ENCODE peak calls at places on chromosome 21, in four cellular contexts. G is endodermal cell, Q is B cell, S is A549. M is an unnamed sample.

GRCh38 chr21:34702341-34702807 is 33.6 kb downstream of the CLIC6 start:
- DNase-seq in S (no peak), Q (no peak), G (peak), M (no peak)

GRCh38 chr21:35273331-35273730 is 224.2 kb upstream of the RUNX1 start:
- DNase-seq in Q (no peak), G (peak), S (no peak), M (no peak)

GRCh38 chr21:41368361-41369104 is 6.7 kb downstream of the MX2 start:
- DNase-seq in G (no peak), Q (no peak), S (no peak), M (no peak)

GRCh38 chr21:35024475-35024874 is 24.6 kb downstream of the RUNX1 start:
- DNase-seq in Q (no peak), S (no peak), G (no peak), M (no peak)

GRCh38 chr21:15797577-15798363 is 68.0 kb downstream of the USP25 start:
- DNase-seq in G (no peak), Q (no peak), S (no peak), M (no peak)

GRCh38 chr21:14773777-14774345 is 227.7 kb upstream of the SAMSN1 start:
- DNase-seq in S (peak), Q (peak), G (peak), M (peak)

GRCh38 chr21:45264146-45264918 is 23.4 kb downstream of the POFUT2 start:
- DNase-seq in S (no peak), G (peak), Q (peak), M (peak)

GRCh38 chr21:32991299-32991850 is 34.4 kb upstream of the OLIG2 start:
- DNase-seq in S (no peak), Q (no peak), G (no peak), M (no peak)

GRCh38 chr21:19237603-19238002 is 834.0 kb upstream of the TMPRSS15 start:
- DNase-seq in S (no peak), G (no peak), Q (no peak), M (no peak)

GRCh38 chr21:45031231-45032191 is 42.9 kb upstream of the ADARB1 start:
- DNase-seq in S (no peak), G (peak), Q (no peak), M (no peak)

GRCh38 chr21:39984613-39985012 is 117.4 kb downstream of the PCP4 start:
- DNase-seq in G (no peak), Q (no peak), S (no peak), M (no peak)

GRCh38 chr21:27248791-27249190 is 281.9 kb upstream of the ADAMTS5 start:
- DNase-seq in S (no peak), Q (no peak), G (no peak), M (no peak)

GRCh38 chr21:37047079-37047478 is 25.8 kb downstream of the PIGP start:
- DNase-seq in S (peak), G (peak), Q (no peak), M (no peak)

GRCh38 chr21:29196021-29196663 is 65.7 kb downstream of the MAP3K7CL start:
- DNase-seq in Q (peak), G (no peak), S (peak), M (no peak)

GRCh38 chr21:36337099-36337509 is 17.1 kb downstream of the MORC3 start:
- DNase-seq in G (no peak), S (peak), Q (no peak), M (no peak)

GRCh38 chr21:33492571-33492970 is 1.1 kb upstream of the DNAJC28 start:
- DNase-seq in G (no peak), S (no peak), Q (no peak), M (no peak)

DNA sequence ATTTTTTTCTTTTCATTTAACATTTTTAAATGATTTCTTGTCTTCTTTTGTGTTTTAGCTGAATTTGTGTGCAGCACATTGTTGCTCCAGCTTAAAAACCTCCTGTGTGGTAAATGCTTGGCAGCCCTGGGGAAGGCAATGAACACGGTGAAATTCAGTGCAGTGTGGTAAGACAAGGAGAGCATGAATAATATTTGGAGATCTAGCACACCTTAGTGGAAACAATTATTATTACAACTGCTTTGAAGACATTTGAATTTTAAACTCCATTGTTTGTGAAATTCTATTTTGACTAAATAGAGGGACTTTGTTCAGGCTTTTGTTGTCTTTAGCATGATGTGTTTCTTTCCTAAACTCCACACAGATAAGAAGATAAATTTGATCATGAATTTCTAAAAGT is 242.6 kb upstream of the CXADR start:
- DNase-seq in S (peak), G (no peak), Q (no peak), M (no peak)
- TF ChIP-seq CTCF in S (peak), G (peak), Q (no peak), M (peak)

DNA sequence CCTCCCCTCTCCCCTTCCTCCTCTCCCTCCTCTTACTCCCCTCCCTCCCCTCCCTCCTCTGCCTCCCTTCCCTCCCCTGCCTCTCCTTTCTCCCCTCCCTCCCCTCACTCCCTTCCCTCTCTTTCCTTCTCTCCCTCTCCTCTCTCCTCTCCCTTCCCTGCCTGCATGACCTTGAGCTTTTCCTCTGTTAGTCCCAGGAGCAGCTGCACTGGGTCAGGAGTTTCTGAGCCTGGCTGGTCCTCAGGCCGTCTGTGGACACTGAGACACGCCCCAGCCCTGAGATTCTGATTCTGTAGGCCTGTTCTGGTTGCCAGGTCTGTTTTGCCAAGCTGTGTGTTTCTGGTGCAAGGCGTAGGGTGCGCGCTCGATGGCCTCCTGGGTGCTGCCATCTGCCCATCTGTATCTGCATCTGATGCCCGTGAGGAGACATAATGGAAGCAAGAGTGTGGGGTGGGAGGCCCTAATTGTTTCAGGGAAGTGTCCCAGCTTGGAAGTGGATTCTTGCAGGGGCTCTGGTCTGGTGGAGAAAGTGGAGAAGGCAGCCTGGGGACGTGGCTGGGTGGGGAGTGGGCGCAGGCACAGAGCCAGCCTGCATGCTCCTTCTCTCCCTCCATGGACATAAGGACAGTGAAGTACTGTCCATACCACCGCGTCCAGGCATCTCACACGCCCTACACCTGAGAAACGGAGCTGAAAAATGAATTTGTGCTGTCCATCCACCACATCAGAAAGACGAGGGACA is 97.2 kb downstream of the WDR4 start:
- DNase-seq in G (no peak), S (no peak), Q (no peak), M (no peak)
- TF ChIP-seq CTCF in G (no peak), S (no peak), Q (no peak), M (no peak)

GRCh38 chr21:43826623-43826974 is 37.2 kb downstream of the RRP1 start:
- DNase-seq in Q (no peak), G (no peak), S (no peak), M (no peak)

GRCh38 chr21:43827015-43827611 is 37.7 kb downstream of the RRP1 start:
- DNase-seq in Q (peak), G (no peak), S (peak), M (no peak)

GRCh38 chr21:43825610-43825935 is 36.2 kb downstream of the RRP1 start:
- DNase-seq in Q (no peak), S (no peak), G (no peak), M (no peak)

GRCh38 chr21:43824883-43825609 is 35.7 kb downstream of the RRP1 start:
- DNase-seq in G (no peak), Q (no peak), S (no peak), M (no peak)

DNA sequence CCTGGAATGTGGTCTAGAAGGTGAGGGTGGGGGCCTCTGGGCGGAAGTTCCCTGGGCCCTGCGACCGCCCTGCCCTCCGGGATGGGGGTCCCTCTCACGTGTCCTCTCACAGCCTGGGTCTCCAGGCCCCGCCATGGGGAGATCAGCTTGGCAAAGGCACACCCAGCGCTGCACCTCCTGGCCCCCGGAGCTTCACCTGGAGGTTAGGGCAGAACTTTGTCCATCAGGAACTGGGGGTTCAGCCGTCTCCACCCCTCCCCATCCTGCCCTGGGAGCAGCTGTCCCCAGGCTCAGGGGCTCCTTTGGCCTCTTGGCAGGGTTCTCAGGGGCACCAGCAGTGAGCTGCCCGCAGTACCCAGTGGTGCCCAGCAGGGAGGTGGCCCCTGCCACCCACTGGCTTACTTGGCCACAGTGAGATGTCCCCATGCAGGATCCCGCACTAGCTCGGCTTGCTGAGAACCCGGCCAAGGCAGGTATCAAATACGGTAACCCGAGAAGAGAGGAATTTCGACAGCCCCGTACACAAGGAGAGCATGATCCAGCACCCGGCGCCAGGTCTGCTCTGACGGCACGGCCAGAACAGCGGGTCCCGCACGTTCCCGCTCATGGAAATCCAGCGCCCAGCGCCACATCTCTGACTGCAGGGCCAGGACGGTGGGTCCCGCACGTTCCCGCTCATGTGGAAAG is 36.7 kb downstream of the RRP1 start:
- DNase-seq in Q (peak), G (peak), S (peak), M (no peak)
- TF ChIP-seq CTCF in Q (no peak), G (peak), S (no peak), M (no peak)

GRCh38 chr21:25862112-25862511 is 127.3 kb downstream of the GABPA start:
- DNase-seq in Q (no peak), S (no peak), G (no peak), M (no peak)

GRCh38 chr21:25863031-25863430 is 128.3 kb downstream of the GABPA start:
- DNase-seq in Q (no peak), S (no peak), G (no peak), M (no peak)

GRCh38 chr21:25859264-25859931 is 124.6 kb downstream of the GABPA start:
- DNase-seq in G (no peak), Q (no peak), S (no peak), M (no peak)

GRCh38 chr21:25863747-25864146 is 129.0 kb downstream of the GABPA start:
- DNase-seq in Q (no peak), S (no peak), G (no peak), M (no peak)

DNA sequence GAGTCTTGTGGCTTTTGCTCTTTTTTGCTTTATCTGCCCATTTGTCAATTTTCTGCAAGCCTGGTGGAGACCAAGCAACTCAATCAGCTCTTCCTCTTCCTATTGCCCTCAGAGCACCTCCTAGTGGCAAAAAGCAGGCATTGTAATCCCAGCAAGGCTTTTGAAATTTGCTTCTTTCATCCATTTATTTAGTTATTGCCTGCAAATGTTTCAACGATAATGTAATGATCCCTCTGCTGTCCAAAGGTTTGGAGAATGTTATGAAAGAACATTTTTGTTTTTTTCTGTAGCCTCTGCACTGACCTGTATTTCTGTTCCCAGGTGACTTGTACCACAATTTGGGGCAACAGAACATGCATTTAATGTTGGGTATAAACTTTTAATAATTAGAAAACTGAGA is 127.8 kb downstream of the GABPA start:
- DNase-seq in G (no peak), S (peak), Q (peak), M (no peak)
- TF ChIP-seq CTCF in G (peak), S (peak), Q (peak), M (peak)

GRCh38 chr21:17821121-17821520 is 2.0 kb upstream of the C21orf91 start:
- DNase-seq in S (no peak), G (no peak), Q (no peak), M (no peak)

GRCh38 chr21:17819878-17820232 is 699 bp upstream of the C21orf91 start:
- DNase-seq in S (no peak), Q (peak), G (no peak), M (no peak)

GRCh38 chr21:17818158-17819113 is 720 bp downstream of the C21orf91 start:
- DNase-seq in S (peak), G (peak), Q (peak), M (peak)

GRCh38 chr21:17823846-17824245 is 4.7 kb upstream of the C21orf91 start:
- DNase-seq in Q (no peak), S (no peak), G (no peak), M (no peak)

GRCh38 chr21:17819114-17819877 is at the start of gene C21orf91:
- DNase-seq in Q (peak), G (peak), S (peak), M (peak)
- TF ChIP-seq CTCF in Q (no peak), G (no peak), S (no peak), M (no peak)

GRCh38 chr21:18164933-18165332 is 79.7 kb upstream of the CHODL start:
- DNase-seq in S (no peak), Q (no peak), G (no peak), M (no peak)
- TF ChIP-seq CTCF in S (no peak), Q (no peak), G (peak), M (no peak)

GRCh38 chr21:42401164-42401563 is 2.5 kb upstream of the UBASH3A start:
- DNase-seq in G (no peak), S (no peak), Q (no peak), M (no peak)
- TF ChIP-seq CTCF in G (no peak), S (no peak), Q (no peak), M (no peak)

DNA sequence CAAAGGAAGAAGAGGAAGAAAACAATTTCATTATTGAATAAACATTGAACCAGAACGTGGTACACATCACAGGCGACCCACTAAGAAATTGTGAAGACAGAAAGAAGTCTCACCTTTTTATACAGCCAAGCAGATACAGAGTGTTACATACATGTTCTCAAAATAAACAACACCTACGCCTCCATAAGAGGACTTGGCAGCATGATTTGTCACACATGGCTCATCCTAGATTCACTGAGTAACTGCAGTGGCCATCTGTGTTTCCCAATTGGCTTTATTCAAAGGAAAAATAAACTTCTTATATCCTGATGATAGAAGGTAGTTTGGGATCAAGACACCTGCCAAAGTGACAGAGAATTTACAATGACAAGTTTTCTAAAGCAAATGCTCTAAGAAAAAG is 7.6 kb upstream of the KRTAP19-8 start:
- DNase-seq in Q (no peak), G (no peak), S (no peak), M (no peak)
- TF ChIP-seq CTCF in Q (no peak), G (no peak), S (no peak), M (no peak)

GRCh38 chr21:38680401-38680800 is 125.3 kb upstream of the ETS2 start:
- DNase-seq in S (no peak), G (no peak), Q (no peak), M (no peak)
- TF ChIP-seq CTCF in S (no peak), G (no peak), Q (no peak), M (no peak)

M was measured in endothelial cell.